ENCODE peak calls at places on chromosomes 6 and 20, in four cellular contexts. H is uterus, E is heart right ventricle, A is mesenchymal stem cell. D is an unnamed sample.

GRCh38 chr6:144178323-144178722 is 28.0 kb downstream of the STX11 start:
- DNase-seq in A (no peak), H (no peak), E (no peak), D (no peak)

GRCh38 chr6:45512594-45512993 is 134.9 kb upstream of the SUPT3H start:
- DNase-seq in A (no peak), H (no peak), E (no peak), D (no peak)

GRCh38 chr20:1803216-1804128 is 91.7 kb upstream of the SIRPA start:
- DNase-seq in E (peak; percentile 66), A (peak; percentile 68), H (no peak), D (peak; percentile 69)

GRCh38 chr6:46058951-46059350 is 43.3 kb upstream of the CLIC5 start:
- DNase-seq in E (no peak), H (no peak), A (no peak), D (no peak)

GRCh38 chr6:142635130-142635529 is 309.8 kb downstream of the HIVEP2 start:
- DNase-seq in H (no peak), A (peak; percentile 3), E (no peak), D (peak; percentile 12)

GRCh38 chr6:151633517-151634335 is 139.9 kb downstream of the CCDC170 start:
- DNase-seq in A (no peak), E (no peak), H (no peak), D (no peak)

GRCh38 chr6:129195666-129196065 is 312.7 kb downstream of the LAMA2 start:
- DNase-seq in H (no peak), A (peak; percentile 54), E (no peak), D (no peak)

GRCh38 chr6:163532526-163533078 is 118.1 kb downstream of the QKI start:
- DNase-seq in E (no peak), A (no peak), H (no peak), D (no peak)

GRCh38 chr20:32249030-32249738 is 28.3 kb upstream of the KIF3B start:
- DNase-seq in A (no peak), H (no peak), E (no peak), D (no peak)

GRCh38 chr6:82679232-82679631 is 315.6 kb downstream of the TPBG start:
- DNase-seq in H (no peak), E (no peak), A (no peak), D (no peak)

GRCh38 chr6:25961619-25962367 is 809 bp upstream of the TRIM38 start:
- DNase-seq in A (no peak), E (no peak), H (no peak), D (no peak)

GRCh38 chr20:64103871-64104666 is 3.3 kb downstream of the NPBWR2 start:
- DNase-seq in A (no peak), E (no peak), H (no peak), D (no peak)

GRCh38 chr6:153525998-153526397 is 394.9 kb upstream of the RGS17 start:
- DNase-seq in A (no peak), H (no peak), E (no peak), D (no peak)

GRCh38 chr20:62907377-62908317 is 18.7 kb downstream of the DIDO1 start:
- DNase-seq in E (no peak), H (no peak), A (no peak), D (no peak)

GRCh38 chr20:25284131-25284601 is 36.3 kb downstream of the PYGB start:
- DNase-seq in A (no peak), H (no peak), E (no peak), D (no peak)

GRCh38 chr6:161406633-161407032 is 132.8 kb upstream of the AGPAT4 start:
- DNase-seq in A (peak; percentile 76), E (no peak), H (no peak), D (peak; percentile 96)

GRCh38 chr6:8588176-8588575 is 152.8 kb upstream of the SLC35B3 start:
- DNase-seq in E (no peak), H (no peak), A (no peak), D (no peak)

GRCh38 chr6:12289655-12290489 is at the start of gene EDN1:
- DNase-seq in E (peak; percentile 72), H (peak; percentile 50), A (peak; percentile 88), D (peak; percentile 84)

GRCh38 chr6:149482542-149483261 is 2.1 kb downstream of the ZC3H12D start:
- DNase-seq in A (no peak), H (no peak), E (no peak), D (no peak)

GRCh38 chr6:83592770-83593394 is 80.5 kb downstream of the PRSS35 start:
- DNase-seq in A (peak; percentile 38), H (no peak), E (no peak), D (peak; percentile 42)

GRCh38 chr6:84597238-84597875 is 167.0 kb downstream of the TBX18 start:
- DNase-seq in E (no peak), H (no peak), A (peak; percentile 32), D (peak; percentile 72)

GRCh38 chr20:19964289-19965263 is 52.6 kb upstream of the NAA20 start:
- DNase-seq in E (no peak), A (peak; percentile 94), H (peak; percentile 90), D (peak; percentile 95)

GRCh38 chr6:85866373-85866740 is 223.7 kb upstream of the SYNCRIP start:
- DNase-seq in E (no peak), A (no peak), H (peak; percentile 42), D (peak; percentile 18)

GRCh38 chr6:125944896-125945295 is 11.7 kb upstream of the HINT3 start:
- DNase-seq in H (no peak), E (no peak), A (peak; percentile 20), D (no peak)

GRCh38 chr20:2837561-2837960 is 2.9 kb downstream of the PCED1A start:
- DNase-seq in E (no peak), A (no peak), H (no peak), D (no peak)

GRCh38 chr20:2839732-2840137 is 720 bp downstream of the PCED1A start:
- DNase-seq in H (no peak), E (no peak), A (no peak), D (no peak)

GRCh38 chr20:2840138-2840966 is at the start of the genes PCED1A and VPS16:
- DNase-seq in A (peak; percentile 88), E (peak; percentile 91), H (peak; percentile 81), D (peak; percentile 89)

GRCh38 chr20:2838170-2838797 is 2.2 kb downstream of the PCED1A start:
- DNase-seq in H (no peak), A (no peak), E (no peak), D (no peak)

GRCh38 chr20:2838847-2839671 is 1.4 kb downstream of the PCED1A start:
- DNase-seq in H (no peak), E (no peak), A (no peak), D (no peak)
- H3K4me3 ChIP-seq in H (no peak overlapping the region), E (peak overlapping the region; percentile 95), A (peak overlapping the region; percentile 88), D (no peak overlapping the region)

GRCh38 chr6:134850906-134851305 is 99.0 kb downstream of the ALDH8A1 start:
- DNase-seq in E (no peak), H (peak; percentile 29), A (no peak), D (peak; percentile 56)
- H3K4me3 ChIP-seq in E (no peak overlapping the region), H (no peak overlapping the region), A (no peak overlapping the region), D (no peak overlapping the region)

GRCh38 chr20:44887466-44887865 is 2.0 kb downstream of the YWHAB start:
- DNase-seq in A (no peak), E (no peak), H (no peak), D (no peak)
- H3K4me3 ChIP-seq in A (peak overlapping the region; percentile 89), E (peak overlapping the region; percentile 98), H (peak overlapping the region; percentile 94), D (peak overlapping the region; percentile 97)

GRCh38 chr20:21681219-21681931 is 24.1 kb upstream of the PAX1 start:
- DNase-seq in E (no peak), H (no peak), A (no peak), D (no peak)
- H3K4me3 ChIP-seq in E (no peak overlapping the region), H (no peak overlapping the region), A (peak overlapping the region; percentile 71), D (no peak overlapping the region)

DNA sequence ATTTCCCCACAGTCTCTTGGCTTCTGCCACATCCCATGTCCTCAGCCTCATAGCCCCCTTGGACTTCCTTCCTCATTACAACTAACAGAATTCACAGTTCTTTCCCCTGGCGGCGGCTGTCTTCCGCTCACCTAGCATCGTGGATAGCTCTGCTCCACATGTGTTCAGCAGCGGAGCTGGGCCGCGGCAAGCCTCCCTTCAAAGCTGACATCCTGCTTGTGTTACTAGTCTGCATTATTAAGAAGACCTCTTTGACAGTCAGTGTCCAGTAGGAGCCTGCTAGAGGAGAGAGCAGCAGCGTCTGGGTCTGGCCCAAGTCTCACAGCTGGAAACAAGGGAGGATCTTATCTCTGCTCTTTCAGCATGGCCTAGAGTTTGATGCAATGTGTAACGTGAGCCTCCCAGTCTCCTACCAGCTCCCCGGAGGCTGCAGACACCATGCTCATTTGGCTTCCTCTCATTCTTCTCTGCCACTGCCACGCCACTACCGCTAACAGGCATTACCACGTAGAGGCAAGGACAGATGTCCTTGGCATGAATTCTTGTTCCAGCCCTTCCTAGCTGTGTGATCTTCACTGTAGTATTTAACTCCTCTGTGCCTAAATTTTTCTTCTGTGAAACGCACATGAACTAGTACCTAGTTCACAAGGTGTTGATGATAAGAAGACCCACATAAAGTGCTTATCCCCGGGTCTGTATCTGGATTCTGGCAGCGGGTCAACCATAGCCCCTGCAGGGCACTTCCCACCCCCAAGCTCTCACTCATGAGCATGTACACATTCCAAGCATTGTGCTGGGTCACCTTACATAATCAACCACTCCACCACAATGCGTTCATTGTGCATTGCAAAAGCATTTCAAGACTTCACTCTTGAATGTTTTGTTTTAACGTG is 107.1 kb upstream of the BACH2 start:
- DNase-seq in H (peak; percentile 30), E (peak; percentile 23), A (peak; percentile 56), D (peak; percentile 98)
- H3K4me3 ChIP-seq in H (no peak overlapping the region), E (no peak overlapping the region), A (no peak overlapping the region), D (peak overlapping the region; percentile 2)

DNA sequence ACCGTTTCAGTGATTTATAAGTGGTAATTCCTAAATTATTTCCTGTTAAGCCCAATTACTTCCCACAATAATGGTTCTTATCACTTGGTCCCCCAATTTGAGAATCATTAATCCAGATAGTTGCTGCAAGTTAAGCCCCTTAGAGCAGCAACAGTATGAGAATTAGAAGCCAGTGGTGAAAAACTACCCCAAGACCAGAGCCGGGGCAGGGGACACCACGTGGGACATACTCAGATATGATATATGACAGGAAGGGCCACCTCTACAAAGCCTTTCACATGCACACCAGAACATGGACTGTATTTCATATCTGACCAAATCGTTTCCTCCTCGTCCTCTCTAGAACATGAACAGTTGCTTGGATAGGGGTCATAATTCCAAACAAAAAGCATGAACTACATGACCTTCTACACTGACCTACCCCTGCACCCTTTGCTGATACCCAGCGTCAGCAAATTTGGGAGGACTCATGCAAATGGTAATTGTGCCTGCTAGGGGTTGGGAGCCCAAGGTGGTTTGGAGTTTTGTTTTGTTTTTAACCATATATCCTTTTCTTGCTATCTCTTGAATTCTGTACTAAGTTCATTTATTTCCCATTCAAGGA is 3.9 kb downstream of the JAG1 start:
- DNase-seq in E (no peak), A (no peak), H (no peak), D (no peak)
- H3K4me3 ChIP-seq in E (peak overlapping the region; percentile 84), A (peak overlapping the region; percentile 96), H (peak overlapping the region; percentile 72), D (peak overlapping the region; percentile 88)

DNA sequence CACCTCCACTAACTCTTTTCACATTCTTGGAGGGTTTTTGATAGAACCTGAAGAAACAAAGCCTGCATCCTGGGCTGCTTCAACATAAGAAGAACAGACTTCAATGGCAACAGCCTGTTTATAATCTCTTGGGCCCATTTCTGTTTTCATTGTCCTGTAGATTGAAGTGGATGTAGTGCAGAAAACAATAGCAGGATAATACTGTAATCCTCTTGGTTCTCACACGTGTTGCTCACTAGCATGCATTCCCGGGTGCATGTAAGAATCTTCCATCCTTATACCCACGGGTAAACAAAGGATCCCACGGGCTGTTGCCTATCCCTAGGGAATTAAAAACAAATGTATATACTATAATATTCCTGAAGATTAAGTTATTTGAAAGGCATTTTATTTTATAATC is 121.5 kb upstream of the HDGFL1 start:
- DNase-seq in A (no peak), H (no peak), E (no peak), D (peak; percentile 6)
- H3K4me3 ChIP-seq in A (no peak overlapping the region), H (no peak overlapping the region), E (no peak overlapping the region), D (no peak overlapping the region)